ENCODE peak calls at places on chromosomes 12 and 14, in five cellular contexts. Z is choroid plexus epithelial cell; S is lower lobe of right lung; Y is CD4-positive, alpha-beta T cell; A is H54. L is an unnamed sample.

GRCh38 chr14:105797546-105797945 is 271.2 kb downstream of the TMEM121 start:
- DNase-seq in S (no peak), Z (no peak), A (no peak), Y (no peak), L (no peak)

GRCh38 chr12:47822386-47822785 is 2.7 kb upstream of the HDAC7 start:
- DNase-seq in Z (no peak), Y (no peak), S (no peak), A (no peak), L (no peak)

GRCh38 chr12:125244338-125244737 is 179.1 kb downstream of the AACS start:
- DNase-seq in Z (no peak), Y (no peak), S (no peak), A (no peak), L (no peak)

GRCh38 chr12:124254126-124254525 is 40.8 kb upstream of the RFLNA start:
- DNase-seq in S (no peak), Y (no peak), Z (no peak), A (no peak), L (no peak)

GRCh38 chr12:100200450-100201181 is at the start of gene ACTR6:
- DNase-seq in Z (peak; percentile 98), Y (peak; percentile 94), S (peak; percentile 97), A (peak; percentile 69), L (peak; percentile 98)

GRCh38 chr12:97948591-97948990 is 486.0 kb downstream of the RMST start:
- DNase-seq in Y (no peak), S (no peak), A (no peak), Z (no peak), L (no peak)

GRCh38 chr14:93456356-93456755 is 25.6 kb downstream of the UNC79 start:
- DNase-seq in S (no peak), Z (no peak), A (no peak), Y (no peak), L (no peak)

GRCh38 chr12:55931317-55931779 is 386 bp downstream of the DGKA start:
- DNase-seq in Z (peak; percentile 2), S (no peak), A (no peak), Y (no peak), L (no peak)

L was measured in adipocyte.